ENCODE peak calls at places on chromosomes 7 and 10, in ten cellular contexts. P is aorta; O is lower lobe of right lung; K is cardiac muscle cell; S is mesendoderm; W is heart left ventricle; D is IMR-90; U is CD8-positive, alpha-beta T cell; B is GM23248; M is breast epithelium. R is an unnamed sample. For H3K36me3, the result is how much of the 10 kb centered on the place peaks cover.

GRCh38 chr10:93152136-93152535 is 78.4 kb downstream of the CYP26A1 start:
- DNase-seq in P (no peak), O (no peak), K (peak), S (peak), W (no peak), D (peak), U (no peak), B (peak), M (no peak), R (no peak)

GRCh38 chr7:71705901-71706300 is 574.0 kb downstream of the GALNT17 start:
- DNase-seq in P (no peak), O (no peak), K (no peak), S (no peak), W (no peak), D (no peak), U (no peak), B (no peak), M (no peak), R (no peak)

GRCh38 chr10:95963992-95964391 is 56.2 kb downstream of the CC2D2B start:
- DNase-seq in P (no peak), O (no peak), K (no peak), S (no peak), W (no peak), D (no peak), U (no peak), B (no peak), M (no peak), R (no peak)

GRCh38 chr7:35906191-35906908 is 105.5 kb downstream of the SEPTIN7 start:
- DNase-seq in P (no peak), O (no peak), K (peak), S (peak), W (peak), D (peak), U (peak), B (peak), M (no peak), R (peak)

GRCh38 chr7:23907012-23907411 is 197.0 kb downstream of the STK31 start:
- DNase-seq in P (no peak), O (no peak), K (peak), S (no peak), W (no peak), D (no peak), U (no peak), B (no peak), M (no peak), R (no peak)

GRCh38 chr10:1631282-1631681 is 106.0 kb downstream of the ADARB2 start:
- DNase-seq in P (no peak), O (no peak), K (no peak), S (no peak), W (no peak), D (no peak), U (no peak), B (no peak), M (no peak), R (no peak)

GRCh38 chr7:113301141-113301540 is 182.8 kb upstream of the SMIM30 start:
- DNase-seq in P (no peak), O (no peak), K (no peak), S (no peak), W (no peak), D (no peak), U (no peak), B (no peak), M (no peak), R (no peak)

GRCh38 chr7:5222861-5223411 is 32.9 kb downstream of the WIPI2 start:
- DNase-seq in P (no peak), O (peak), K (no peak), S (no peak), W (no peak), D (no peak), U (no peak), B (no peak), M (no peak), R (no peak)

GRCh38 chr10:82826132-82826531 is 951.1 kb downstream of the NRG3 start:
- DNase-seq in P (no peak), O (no peak), K (peak), S (no peak), W (no peak), D (no peak), U (no peak), B (peak), M (no peak), R (no peak)

GRCh38 chr10:52359466-52359865 is 45.4 kb downstream of the DKK1 start:
- DNase-seq in P (no peak), O (no peak), K (peak), S (no peak), W (no peak), D (peak), U (no peak), B (no peak), M (no peak), R (no peak)

GRCh38 chr7:81780914-81781693 is 11.3 kb upstream of the HGF start:
- DNase-seq in P (no peak), O (no peak), K (no peak), S (peak), W (no peak), D (no peak), U (no peak), B (no peak), M (no peak), R (no peak)

GRCh38 chr7:3579638-3580219 is 278.7 kb downstream of the SDK1 start:
- DNase-seq in P (no peak), O (no peak), K (no peak), S (no peak), W (no peak), D (no peak), U (no peak), B (no peak), M (no peak), R (no peak)

GRCh38 chr10:46233101-46233500 is 53.7 kb upstream of the ANTXRL start:
- DNase-seq in P (no peak), O (no peak), K (no peak), S (no peak), W (no peak), D (no peak), U (peak), B (no peak), M (peak), R (no peak)

DNA sequence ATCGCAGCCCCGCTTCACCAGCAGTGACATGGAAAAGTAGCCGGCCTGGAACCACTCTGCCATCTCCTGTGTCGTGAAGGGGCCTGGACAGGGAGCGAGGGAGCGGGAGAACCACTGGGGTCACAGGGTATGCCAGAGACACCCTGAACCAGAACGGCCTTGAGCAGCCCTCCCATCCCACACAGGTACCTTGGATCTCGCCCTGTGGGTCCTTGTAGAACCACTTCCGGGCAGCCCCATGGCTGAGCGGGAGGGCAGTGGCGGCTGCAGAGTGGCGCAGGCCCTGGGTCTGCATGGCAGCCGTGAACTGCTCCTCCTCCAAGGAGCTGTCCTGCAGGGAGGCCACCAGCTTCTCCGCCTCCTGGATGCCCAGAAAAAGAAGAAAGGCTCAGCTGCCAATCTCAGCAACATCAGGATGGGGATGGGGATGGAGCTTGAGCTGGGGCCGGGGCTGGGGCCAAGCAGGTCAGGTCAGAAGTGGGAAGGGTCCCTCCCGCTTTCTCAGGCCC is 9.5 kb downstream of the GIGYF1 start:
- DNase-seq in P (no peak), O (no peak), K (no peak), S (no peak), W (no peak), D (no peak), U (no peak), B (no peak), M (no peak), R (no peak)
- H3K36me3 ChIP-seq in P (under half), O (half or more), K (under half), S (under half), W (half or more), D (half or more), U (under half), B (under half), M (under half), R (half or more)

DNA sequence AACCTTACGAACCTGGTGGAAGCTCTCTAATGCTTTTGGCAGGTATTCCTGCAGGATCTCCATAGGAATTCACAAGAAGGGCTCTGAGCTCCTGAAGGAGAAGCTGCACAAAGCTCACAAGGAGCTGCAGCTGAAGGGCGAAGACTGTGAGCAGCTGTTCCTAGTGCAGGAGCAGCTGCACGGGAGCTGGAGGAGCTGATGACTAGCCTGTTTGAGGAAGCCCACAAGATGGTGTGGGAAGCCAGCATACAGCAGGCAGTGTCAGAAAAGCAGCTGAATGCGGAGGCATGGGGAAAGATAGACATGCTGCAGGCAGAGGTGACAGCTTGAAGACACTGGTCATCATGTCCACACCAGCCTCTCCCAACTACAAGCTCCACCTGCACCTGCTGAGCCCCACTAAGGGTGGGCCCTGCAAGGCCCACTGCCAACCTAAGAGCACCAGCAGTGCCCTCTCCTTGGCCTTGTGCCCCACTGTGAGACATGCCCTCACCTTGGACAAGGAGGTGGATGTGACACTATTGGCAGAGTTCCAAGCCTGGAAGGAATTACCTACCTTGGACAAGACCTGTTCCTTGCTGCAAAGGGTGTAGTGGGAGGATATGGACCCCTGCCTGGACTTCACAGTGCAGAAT is 250.6 kb downstream of the BBS9 start:
- DNase-seq in P (no peak), O (no peak), K (no peak), S (no peak), W (no peak), D (no peak), U (no peak), B (no peak), M (no peak), R (no peak)
- H3K36me3 ChIP-seq in P (under half), O (under half), K (under half), S (under half), W (under half), D (under half), U (under half), B (under half), M (under half), R (under half)

GRCh38 chr10:61052469-61053205 is 108.7 kb upstream of the RHOBTB1 start:
- DNase-seq in P (no peak), O (no peak), K (no peak), S (peak), W (no peak), D (no peak), U (no peak), B (no peak), M (no peak), R (no peak)

GRCh38 chr10:61047011-61047410 is 103.0 kb upstream of the RHOBTB1 start:
- DNase-seq in P (no peak), O (no peak), K (peak), S (no peak), W (no peak), D (no peak), U (no peak), B (no peak), M (no peak), R (no peak)

GRCh38 chr10:61051356-61051755 is 107.4 kb upstream of the RHOBTB1 start:
- DNase-seq in P (no peak), O (no peak), K (no peak), S (no peak), W (no peak), D (no peak), U (no peak), B (no peak), M (no peak), R (no peak)

GRCh38 chr10:61050120-61050745 is 106.2 kb upstream of the RHOBTB1 start:
- DNase-seq in P (no peak), O (no peak), K (no peak), S (no peak), W (no peak), D (no peak), U (no peak), B (no peak), M (no peak), R (no peak)

GRCh38 chr10:61047788-61048560 is 104.0 kb upstream of the RHOBTB1 start:
- DNase-seq in P (no peak), O (no peak), K (no peak), S (no peak), W (no peak), D (no peak), U (no peak), B (no peak), M (no peak), R (no peak)
- H3K36me3 ChIP-seq in P (under half), O (under half), K (under half), S (under half), W (under half), D (under half), U (under half), B (under half), M (under half), R (under half)

GRCh38 chr7:77778535-77778934 is 19.7 kb downstream of the TMEM60 start:
- DNase-seq in P (no peak), O (no peak), K (no peak), S (no peak), W (no peak), D (no peak), U (no peak), B (no peak), M (no peak), R (no peak)
- H3K36me3 ChIP-seq in P (under half), O (half or more), K (under half), S (under half), W (half or more), D (under half), U (under half), B (under half), M (under half), R (under half)

GRCh38 chr10:34467364-34467763 is 347.7 kb downstream of the PARD3 start:
- DNase-seq in P (no peak), O (no peak), K (no peak), S (no peak), W (no peak), D (no peak), U (no peak), B (no peak), M (no peak), R (no peak)
- H3K36me3 ChIP-seq in P (under half), O (under half), K (under half), S (under half), W (under half), D (under half), U (under half), B (under half), M (under half), R (under half)

DNA sequence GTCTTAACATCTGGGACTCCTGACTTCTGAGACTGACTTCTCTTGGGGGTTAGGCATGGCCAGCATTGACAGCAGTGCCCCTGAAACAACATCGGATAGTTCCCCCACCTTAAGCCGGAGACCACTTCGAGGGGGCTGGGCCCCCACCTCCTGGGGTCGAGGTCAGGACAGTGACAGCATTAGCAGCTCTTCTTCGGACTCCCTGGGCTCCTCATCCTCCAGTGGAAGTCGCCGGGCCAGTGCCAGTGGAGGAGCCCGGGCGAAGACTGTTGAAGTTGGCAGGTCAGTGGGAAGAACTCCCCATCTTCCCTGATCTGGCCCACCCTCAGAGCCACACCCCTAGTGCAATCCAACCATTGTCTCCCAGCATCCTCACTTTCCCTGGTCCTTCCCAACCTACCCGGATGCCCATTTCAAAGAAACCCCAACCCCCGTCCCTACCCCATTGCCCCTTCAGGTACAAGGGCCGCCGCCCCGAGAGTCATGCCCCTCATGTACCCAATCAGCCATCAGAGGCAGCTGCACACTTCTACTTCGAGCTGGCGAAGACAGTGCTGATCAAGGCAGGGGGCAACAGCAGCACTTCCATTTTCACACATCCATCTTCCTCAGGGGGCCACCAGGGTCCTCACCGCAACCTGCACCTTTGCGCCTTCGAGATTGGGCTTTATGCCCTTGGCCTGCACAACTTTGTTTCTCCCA is 12.1 kb downstream of the ZSWIM8 start:
- DNase-seq in P (peak), O (no peak), K (no peak), S (no peak), W (no peak), D (no peak), U (no peak), B (no peak), M (no peak), R (no peak)
- H3K36me3 ChIP-seq in P (under half), O (half or more), K (under half), S (under half), W (half or more), D (half or more), U (half or more), B (under half), M (under half), R (half or more)

GRCh38 chr7:102080003-102080361 is 206.7 kb upstream of the SH2B2 start:
- DNase-seq in P (no peak), O (no peak), K (no peak), S (no peak), W (no peak), D (no peak), U (no peak), B (no peak), M (no peak), R (no peak)

GRCh38 chr7:102080371-102081243 is 206.1 kb upstream of the SH2B2 start:
- DNase-seq in P (no peak), O (no peak), K (no peak), S (no peak), W (no peak), D (no peak), U (no peak), B (no peak), M (no peak), R (no peak)

GRCh38 chr7:102085223-102085772 is 201.4 kb upstream of the SH2B2 start:
- DNase-seq in P (no peak), O (no peak), K (no peak), S (no peak), W (no peak), D (no peak), U (no peak), B (no peak), M (no peak), R (no peak)

GRCh38 chr7:102081244-102081627 is 205.4 kb upstream of the SH2B2 start:
- DNase-seq in P (no peak), O (no peak), K (no peak), S (no peak), W (no peak), D (no peak), U (no peak), B (no peak), M (no peak), R (no peak)

DNA sequence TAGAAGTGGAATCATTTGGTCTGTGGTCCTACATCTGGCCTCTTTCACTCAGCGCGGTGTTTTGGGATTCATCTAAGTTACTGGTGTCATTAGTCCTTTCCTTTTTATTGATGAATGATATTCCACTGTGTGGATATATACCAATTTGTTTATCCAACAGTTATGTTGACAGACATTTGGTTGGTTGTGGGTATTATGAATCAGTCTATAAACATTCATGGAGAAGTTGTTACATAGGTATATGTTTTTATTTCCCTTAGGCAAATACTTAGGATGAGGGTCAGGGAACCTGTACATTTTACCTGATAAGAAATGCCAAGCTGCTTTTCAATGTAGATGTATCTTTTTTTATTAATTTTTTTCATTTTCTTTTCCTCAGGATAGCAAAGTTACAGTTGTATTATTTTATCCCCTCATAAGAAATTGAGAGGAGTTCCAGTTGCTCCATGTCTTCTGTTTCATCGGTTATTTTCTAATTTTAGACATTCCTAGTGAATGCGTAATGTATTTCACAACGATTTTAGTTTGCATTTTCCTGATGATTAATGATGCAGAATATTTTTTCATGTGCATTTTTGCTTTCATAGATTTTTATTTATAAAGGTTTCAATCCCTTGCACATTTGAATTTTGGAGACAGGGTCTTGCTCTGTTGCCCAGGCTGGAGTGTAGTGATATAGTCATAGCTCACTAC is 203.8 kb upstream of the SH2B2 start:
- DNase-seq in P (no peak), O (no peak), K (peak), S (no peak), W (no peak), D (peak), U (no peak), B (no peak), M (no peak), R (no peak)
- H3K36me3 ChIP-seq in P (under half), O (under half), K (under half), S (under half), W (under half), D (under half), U (under half), B (under half), M (under half), R (under half)

GRCh38 chr7:2228921-2229320 is 3.8 kb downstream of the MAD1L1 start:
- DNase-seq in P (no peak), O (no peak), K (no peak), S (no peak), W (no peak), D (no peak), U (no peak), B (no peak), M (no peak), R (no peak)

GRCh38 chr7:2229467-2229866 is 3.3 kb downstream of the MAD1L1 start:
- DNase-seq in P (no peak), O (no peak), K (no peak), S (no peak), W (no peak), D (no peak), U (no peak), B (no peak), M (no peak), R (no peak)

GRCh38 chr7:2231992-2232765 is 566 bp downstream of the MAD1L1 start:
- DNase-seq in P (no peak), O (no peak), K (no peak), S (peak), W (no peak), D (no peak), U (no peak), B (peak), M (no peak), R (peak)

GRCh38 chr7:2230226-2230625 is 2.5 kb downstream of the MAD1L1 start:
- DNase-seq in P (no peak), O (no peak), K (no peak), S (no peak), W (no peak), D (no peak), U (no peak), B (no peak), M (no peak), R (no peak)

GRCh38 chr7:2230882-2231281 is 1.9 kb downstream of the MAD1L1 start:
- DNase-seq in P (no peak), O (no peak), K (no peak), S (no peak), W (no peak), D (no peak), U (no peak), B (no peak), M (no peak), R (no peak)
- H3K36me3 ChIP-seq in P (under half), O (half or more), K (under half), S (under half), W (under half), D (under half), U (under half), B (under half), M (under half), R (under half)

DNA sequence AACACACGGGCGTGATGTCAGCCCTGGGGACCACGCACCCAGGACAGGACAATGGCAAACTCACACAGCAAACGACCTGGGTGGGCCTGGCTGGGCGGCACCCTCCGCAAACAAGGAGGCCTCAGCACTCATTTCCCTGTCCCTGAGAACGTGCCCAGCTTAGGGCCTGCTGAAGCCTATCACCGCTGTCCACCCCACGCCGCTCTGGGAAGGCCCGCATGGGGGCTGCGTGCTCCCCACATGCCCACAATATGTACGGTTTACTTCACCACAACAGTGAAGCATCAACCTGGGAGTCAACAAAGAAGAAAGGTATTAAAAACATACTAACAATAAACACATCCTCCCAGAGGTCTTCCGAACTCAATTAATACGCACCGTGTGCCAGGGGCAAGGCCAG is 12.2 kb downstream of the MAD1L1 start:
- DNase-seq in P (no peak), O (no peak), K (no peak), S (no peak), W (no peak), D (no peak), U (no peak), B (no peak), M (no peak), R (no peak)
- H3K36me3 ChIP-seq in P (under half), O (half or more), K (under half), S (under half), W (under half), D (half or more), U (under half), B (under half), M (under half), R (under half)

R was measured in effector memory CD4-positive, alpha-beta T cell.